ENCODE peak calls at places on chromosomes 12 and 14, in seven cellular contexts. K is pancreas, M is stomach, N is RWPE1, T is tibial nerve, S is ovary, I is A673. Y is an unnamed sample.

GRCh38 chr14:51293149-51293925 is 53.3 kb downstream of the TMX1 start:
- DNase-seq in K (no peak), M (no peak), N (no peak), T (peak), S (peak), I (no peak), Y (no peak)

GRCh38 chr12:113990548-113991223 is 24.6 kb upstream of the RBM19 start:
- DNase-seq in K (no peak), M (no peak), N (no peak), T (no peak), S (no peak), I (peak), Y (no peak)

GRCh38 chr14:92644166-92644565 is 104.3 kb downstream of the LGMN start:
- DNase-seq in K (no peak), M (no peak), N (peak), T (no peak), S (no peak), I (no peak), Y (peak)

GRCh38 chr12:81086342-81086741 is 8.5 kb downstream of the ACSS3 start:
- DNase-seq in K (no peak), M (no peak), N (no peak), T (no peak), S (no peak), I (no peak), Y (no peak)

GRCh38 chr12:76546889-76547288 is 12.7 kb downstream of the OSBPL8 start:
- DNase-seq in K (no peak), M (no peak), N (no peak), T (no peak), S (no peak), I (peak), Y (no peak)

GRCh38 chr14:102909911-102910310 is 12.6 kb upstream of the AMN start:
- DNase-seq in K (peak), M (no peak), N (no peak), T (no peak), S (no peak), I (no peak), Y (no peak)

GRCh38 chr12:113673524-113674238 is 202.0 kb upstream of the LHX5 start:
- DNase-seq in K (no peak), M (no peak), N (no peak), T (no peak), S (no peak), I (no peak), Y (no peak)

GRCh38 chr12:65533177-65533883 is 254.8 kb downstream of the MSRB3 start:
- DNase-seq in K (no peak), M (no peak), N (no peak), T (no peak), S (no peak), I (no peak), Y (no peak)

GRCh38 chr12:77225373-77225772 is 160.0 kb upstream of the E2F7 start:
- DNase-seq in K (no peak), M (no peak), N (no peak), T (no peak), S (no peak), I (no peak), Y (no peak)

GRCh38 chr14:91946313-91947195 is 940 bp downstream of the FBLN5 start:
- DNase-seq in K (no peak), M (no peak), N (no peak), T (peak), S (no peak), I (peak), Y (no peak)

GRCh38 chr12:13093191-13093849 is 10.1 kb downstream of the GSG1 start:
- DNase-seq in K (no peak), M (no peak), N (no peak), T (no peak), S (no peak), I (peak), Y (peak)

GRCh38 chr12:106894774-106895173 is 60.9 kb upstream of the TMEM263 start:
- DNase-seq in K (no peak), M (no peak), N (no peak), T (no peak), S (no peak), I (no peak), Y (peak)

GRCh38 chr14:43790681-43791080 is 716.4 kb downstream of the FSCB start:
- DNase-seq in K (no peak), M (no peak), N (no peak), T (no peak), S (no peak), I (peak), Y (no peak)

GRCh38 chr14:75290851-75291250 is 12.2 kb downstream of the FOS start:
- DNase-seq in K (no peak), M (no peak), N (no peak), T (no peak), S (no peak), I (no peak), Y (no peak)

GRCh38 chr14:69353168-69353567 is 44.9 kb downstream of the ERH start:
- DNase-seq in K (no peak), M (no peak), N (no peak), T (no peak), S (no peak), I (no peak), Y (no peak)

GRCh38 chr12:75585309-75585708 is 73.9 kb upstream of the KRR1 start:
- DNase-seq in K (no peak), M (no peak), N (peak), T (no peak), S (no peak), I (no peak), Y (peak)

GRCh38 chr14:64704145-64704742 is at the start of gene PLEKHG3:
- DNase-seq in K (peak), M (peak), N (peak), T (peak), S (peak), I (peak), Y (no peak)

GRCh38 chr12:21476949-21477348 is 24.5 kb downstream of the RECQL start:
- DNase-seq in K (no peak), M (no peak), N (peak), T (no peak), S (no peak), I (no peak), Y (peak)

GRCh38 chr12:111430418-111431353 is 25.0 kb downstream of the SH2B3 start:
- DNase-seq in K (no peak), M (no peak), N (no peak), T (no peak), S (no peak), I (no peak), Y (no peak)

GRCh38 chr12:125593269-125593668 is 528.0 kb downstream of the AACS start:
- DNase-seq in K (no peak), M (no peak), N (no peak), T (no peak), S (no peak), I (no peak), Y (no peak)

GRCh38 chr14:71733210-71733883 is 198.9 kb upstream of the RGS6 start:
- DNase-seq in K (no peak), M (no peak), N (no peak), T (no peak), S (no peak), I (no peak), Y (no peak)

GRCh38 chr12:81626406-81626805 is 132.7 kb downstream of the PPFIA2 start:
- DNase-seq in K (no peak), M (no peak), N (no peak), T (no peak), S (no peak), I (no peak), Y (no peak)

GRCh38 chr12:49633703-49634311 is 10.4 kb downstream of the PRPF40B start:
- DNase-seq in K (no peak), M (no peak), N (no peak), T (no peak), S (no peak), I (no peak), Y (no peak)

GRCh38 chr12:12577786-12578185 is 15.1 kb upstream of the DUSP16 start:
- DNase-seq in K (no peak), M (no peak), N (no peak), T (no peak), S (no peak), I (no peak), Y (peak)

GRCh38 chr14:75050852-75051555 is at the start of gene MLH3:
- DNase-seq in K (peak), M (peak), N (peak), T (peak), S (peak), I (peak), Y (peak)

GRCh38 chr14:60656755-60657608 is 7.7 kb upstream of the SIX1 start:
- DNase-seq in K (peak), M (peak), N (peak), T (no peak), S (peak), I (peak), Y (peak)

GRCh38 chr12:107368586-107368985 is 275.2 kb upstream of the CRY1 start:
- DNase-seq in K (no peak), M (no peak), N (no peak), T (no peak), S (no peak), I (no peak), Y (no peak)

GRCh38 chr14:100762901-100763300 is 36.2 kb downstream of the DLK1 start:
- DNase-seq in K (no peak), M (no peak), N (no peak), T (no peak), S (no peak), I (no peak), Y (no peak)

GRCh38 chr12:67019070-67019469 is 250.1 kb upstream of the CAND1 start:
- DNase-seq in K (no peak), M (no peak), N (no peak), T (no peak), S (no peak), I (no peak), Y (no peak)

GRCh38 chr14:103633391-103633790 is 4.4 kb downstream of the KLC1 start:
- DNase-seq in K (no peak), M (no peak), N (no peak), T (no peak), S (no peak), I (no peak), Y (no peak)

GRCh38 chr12:111424793-111425251 is 19.1 kb downstream of the SH2B3 start:
- DNase-seq in K (peak), M (no peak), N (no peak), T (no peak), S (no peak), I (no peak), Y (no peak)

GRCh38 chr14:101717663-101718490 is 43.6 kb upstream of the PPP2R5C start:
- DNase-seq in K (no peak), M (peak), N (no peak), T (no peak), S (no peak), I (no peak), Y (no peak)

GRCh38 chr12:26031318-26031717 is 72.8 kb downstream of the RASSF8 start:
- DNase-seq in K (no peak), M (no peak), N (no peak), T (no peak), S (no peak), I (no peak), Y (no peak)

GRCh38 chr12:113620437-113620976 is 148.8 kb upstream of the LHX5 start:
- DNase-seq in K (no peak), M (no peak), N (no peak), T (no peak), S (no peak), I (no peak), Y (no peak)

GRCh38 chr14:53016491-53016890 is 65.6 kb upstream of the FERMT2 start:
- DNase-seq in K (no peak), M (no peak), N (no peak), T (no peak), S (no peak), I (no peak), Y (no peak)

GRCh38 chr12:14072952-14073351 is 91.5 kb upstream of the GRIN2B start:
- DNase-seq in K (no peak), M (no peak), N (no peak), T (no peak), S (no peak), I (no peak), Y (no peak)

GRCh38 chr14:81341405-81342180 is 58.5 kb downstream of the STON2 start:
- DNase-seq in K (no peak), M (no peak), N (no peak), T (no peak), S (no peak), I (no peak), Y (no peak)

GRCh38 chr12:27083861-27084271 is 1.5 kb upstream of the C12orf71 start:
- DNase-seq in K (no peak), M (no peak), N (no peak), T (no peak), S (no peak), I (peak), Y (no peak)

GRCh38 chr12:125089083-125089482 is 23.8 kb downstream of the AACS start:
- DNase-seq in K (no peak), M (no peak), N (no peak), T (no peak), S (no peak), I (no peak), Y (no peak)

DNA sequence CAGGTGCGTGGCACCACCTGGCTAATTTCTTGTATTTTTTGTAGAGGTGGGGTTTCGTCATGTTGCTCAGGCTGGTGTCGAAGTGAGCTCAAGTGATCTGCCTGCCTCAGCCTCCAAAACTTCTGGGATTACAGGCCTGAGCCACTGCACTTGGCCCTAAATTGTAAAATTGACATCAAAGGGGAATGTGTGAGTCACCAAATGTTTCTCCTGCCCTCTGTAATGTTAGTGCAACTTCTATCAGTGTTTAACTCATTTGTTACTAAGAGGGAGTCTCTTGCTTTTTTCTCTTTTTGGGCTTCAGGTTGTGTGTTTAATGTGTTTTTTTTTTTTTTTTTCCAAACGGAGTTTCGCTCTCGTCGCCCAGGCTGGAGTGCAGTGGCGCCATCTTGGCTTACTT is 2.3 kb downstream of the TULP3 start:
- DNase-seq in K (no peak), M (no peak), N (no peak), T (peak), S (peak), I (peak), Y (peak)
- H3K27ac ChIP-seq in K (no peak), M (peak), N (peak), T (no peak), S (no peak), I (no peak), Y (no peak)

DNA sequence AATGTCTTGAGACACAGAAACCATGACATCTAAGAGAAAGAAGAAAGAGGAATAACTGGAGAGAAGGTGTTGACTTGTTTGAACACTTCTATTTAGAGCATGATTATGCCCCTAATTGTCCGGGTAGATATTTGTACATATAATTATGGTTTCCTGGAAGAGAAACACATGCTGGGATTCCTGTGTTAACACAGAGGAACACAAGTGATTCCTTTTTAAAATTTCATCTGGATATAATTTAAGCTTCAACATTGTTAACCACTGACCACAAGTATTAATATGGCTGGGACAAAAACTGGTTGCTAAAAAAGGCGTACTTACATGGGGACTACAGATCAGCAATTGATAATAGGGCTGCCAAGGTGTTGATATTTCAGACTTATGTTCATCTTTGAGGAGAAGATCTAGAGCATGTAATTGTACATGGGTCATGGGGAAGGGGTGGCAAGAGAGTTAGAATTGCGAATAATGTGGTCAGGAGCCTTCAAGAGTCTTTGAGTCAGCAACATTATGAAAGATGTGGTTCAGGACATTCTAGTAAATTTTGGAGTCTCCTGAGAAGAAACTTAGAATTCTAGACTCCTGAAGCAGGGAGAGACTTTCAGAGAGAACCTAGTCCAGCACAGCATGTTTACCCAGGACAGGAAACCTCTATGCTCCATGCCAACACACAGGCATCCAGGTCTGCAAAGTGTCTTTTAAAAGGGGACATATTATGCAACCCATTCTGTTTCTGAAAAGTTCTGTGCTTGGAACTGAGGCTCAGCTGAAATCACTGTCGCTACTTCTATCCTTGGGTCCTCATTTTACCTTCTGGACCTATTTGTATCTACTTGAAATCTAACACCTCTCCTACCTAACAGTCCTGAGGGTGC is 56.5 kb downstream of the SLC38A1 start:
- DNase-seq in K (no peak), M (no peak), N (no peak), T (no peak), S (no peak), I (peak), Y (no peak)
- H3K27ac ChIP-seq in K (no peak), M (no peak), N (no peak), T (no peak), S (no peak), I (no peak), Y (no peak)

DNA sequence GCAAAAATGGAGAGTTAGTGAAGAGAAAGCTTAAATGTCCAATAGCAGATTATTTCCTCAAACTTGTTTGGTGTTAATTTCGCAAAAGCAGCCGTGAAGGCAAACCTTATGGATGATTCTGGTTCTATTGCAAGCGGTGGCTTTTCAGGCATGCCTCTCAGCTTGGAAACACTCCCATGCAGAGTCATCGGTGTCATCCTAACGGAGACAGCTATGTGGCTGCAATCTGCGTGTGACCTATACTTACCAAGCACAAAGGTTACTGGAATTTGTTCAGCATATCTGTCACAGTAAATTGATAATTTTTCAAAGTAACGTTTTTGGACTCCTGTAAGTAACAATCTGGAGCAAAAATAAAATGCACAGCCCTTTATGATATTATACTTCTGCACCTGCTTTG is 5.0 kb downstream of the BEST3 start:
- DNase-seq in K (no peak), M (no peak), N (no peak), T (no peak), S (no peak), I (no peak), Y (no peak)
- H3K27ac ChIP-seq in K (no peak), M (no peak), N (no peak), T (no peak), S (no peak), I (no peak), Y (no peak)

GRCh38 chr12:79454338-79454777 is 236.4 kb downstream of the PAWR start:
- DNase-seq in K (no peak), M (no peak), N (peak), T (no peak), S (no peak), I (no peak), Y (peak)
- H3K27ac ChIP-seq in K (no peak), M (no peak), N (no peak), T (no peak), S (no peak), I (no peak), Y (peak)

GRCh38 chr12:124018526-124018925 is 45.5 kb downstream of the ZNF664 start:
- DNase-seq in K (no peak), M (no peak), N (no peak), T (no peak), S (no peak), I (no peak), Y (no peak)
- H3K27ac ChIP-seq in K (no peak), M (peak), N (no peak), T (no peak), S (no peak), I (no peak), Y (no peak)

GRCh38 chr12:120158351-120158750 is 36.2 kb downstream of the GCN1 start:
- DNase-seq in K (no peak), M (no peak), N (no peak), T (no peak), S (no peak), I (no peak), Y (no peak)
- H3K27ac ChIP-seq in K (no peak), M (no peak), N (no peak), T (no peak), S (no peak), I (no peak), Y (no peak)

DNA sequence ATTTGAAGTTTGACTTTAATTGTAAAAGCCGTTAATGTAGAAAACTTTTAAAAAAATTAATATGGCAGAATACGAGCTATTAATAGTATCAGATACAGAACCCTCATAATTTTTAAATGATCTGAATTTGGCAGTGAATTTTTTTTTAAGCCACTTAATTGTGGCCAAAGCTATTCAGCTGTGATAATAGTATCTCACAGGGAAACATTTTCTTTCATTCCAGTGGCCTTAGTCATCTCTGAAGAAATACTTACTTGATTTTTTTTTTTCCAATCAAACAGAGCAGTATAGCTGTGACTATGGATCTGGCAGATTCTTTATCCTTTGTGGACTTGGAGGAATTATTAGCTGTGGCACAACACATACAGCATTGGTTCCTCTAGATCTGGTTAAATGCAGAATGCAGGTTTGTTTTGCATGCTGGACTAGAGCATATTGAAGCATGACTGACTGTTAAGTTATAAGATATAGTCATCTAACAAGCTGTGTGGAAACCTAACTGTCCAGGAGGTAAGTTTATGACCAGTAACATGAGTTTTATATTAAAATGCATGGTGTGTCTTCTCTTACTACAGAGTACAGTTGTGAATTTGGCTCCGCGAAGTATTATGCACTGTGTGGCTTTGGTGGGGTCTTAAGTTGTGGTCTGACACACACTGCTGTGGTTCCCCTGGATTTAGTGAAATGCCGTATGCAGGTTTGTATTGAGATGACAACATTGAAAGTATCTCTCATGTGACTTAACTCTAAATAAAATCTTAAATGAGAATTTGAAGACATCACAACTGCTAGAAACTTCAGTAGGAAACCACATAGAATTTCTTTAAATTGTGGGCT is 1.9 kb downstream of the SLC25A3 start:
- DNase-seq in K (no peak), M (no peak), N (peak), T (no peak), S (no peak), I (peak), Y (peak)
- H3K27ac ChIP-seq in K (peak), M (peak), N (no peak), T (peak), S (no peak), I (peak), Y (peak)

GRCh38 chr14:30223385-30223785 is 295.7 kb upstream of the PRKD1 start:
- DNase-seq in K (peak), M (peak), N (peak), T (peak), S (peak), I (no peak), Y (peak)
- H3K27ac ChIP-seq in K (peak), M (peak), N (peak), T (no peak), S (no peak), I (no peak), Y (no peak)

Y was measured in foreskin keratinocyte.